ENCODE peak calls at places on chromosomes 12 and 14, in nine cellular contexts. One of them, this sample, is unnamed.

GRCh38 chr14:26984318-26985177 is 386.7 kb upstream of the NOVA1 start:
- DNase-seq in GM23338: peak; percentile 87
- DNase-seq in K562: peak; percentile 10
- DNase-seq in neural progenitor cell: peak; percentile 86
- DNase-seq in fibroblast of pulmonary artery: peak; percentile 91
- DNase-seq in lower leg skin: peak; percentile 49
- DNase-seq in GM12865: peak; percentile 33
- DNase-seq in fibroblast of the aortic adventitia: peak; percentile 83
- DNase-seq in A549: peak; percentile 77
- DNase-seq in this sample: peak; percentile 82

GRCh38 chr12:56434828-56435227 is 14.4 kb downstream of the TIMELESS start:
- DNase-seq in GM23338: no peak
- DNase-seq in K562: no peak
- DNase-seq in neural progenitor cell: no peak
- DNase-seq in fibroblast of pulmonary artery: no peak
- DNase-seq in lower leg skin: no peak
- DNase-seq in GM12865: no peak
- DNase-seq in fibroblast of the aortic adventitia: no peak
- DNase-seq in A549: no peak
- DNase-seq in this sample: no peak

GRCh38 chr12:79522657-79523386 is 167.9 kb downstream of the PAWR start:
- DNase-seq in GM23338: peak; percentile 60
- DNase-seq in K562: no peak
- DNase-seq in neural progenitor cell: no peak
- DNase-seq in fibroblast of pulmonary artery: no peak
- DNase-seq in lower leg skin: no peak
- DNase-seq in GM12865: no peak
- DNase-seq in fibroblast of the aortic adventitia: no peak
- DNase-seq in A549: no peak
- DNase-seq in this sample: no peak

GRCh38 chr14:91229743-91230200 is 14.7 kb downstream of the GPR68 start:
- DNase-seq in GM23338: no peak
- DNase-seq in K562: no peak
- DNase-seq in neural progenitor cell: no peak
- DNase-seq in fibroblast of pulmonary artery: peak; percentile 14
- DNase-seq in lower leg skin: no peak
- DNase-seq in GM12865: peak; percentile 94
- DNase-seq in fibroblast of the aortic adventitia: no peak
- DNase-seq in A549: no peak
- DNase-seq in this sample: no peak

GRCh38 chr14:57865450-57866198 is at the start of gene SLC35F4:
- DNase-seq in GM23338: peak; percentile 96
- DNase-seq in K562: peak; percentile 17
- DNase-seq in neural progenitor cell: peak; percentile 92
- DNase-seq in fibroblast of pulmonary artery: peak; percentile 23
- DNase-seq in lower leg skin: no peak
- DNase-seq in GM12865: no peak
- DNase-seq in fibroblast of the aortic adventitia: peak; percentile 11
- DNase-seq in A549: no peak
- DNase-seq in this sample: no peak

GRCh38 chr12:109203480-109203879 is 87.1 kb downstream of the ACACB start:
- DNase-seq in GM23338: peak; percentile 9
- DNase-seq in K562: no peak
- DNase-seq in neural progenitor cell: no peak
- DNase-seq in fibroblast of pulmonary artery: no peak
- DNase-seq in lower leg skin: no peak
- DNase-seq in GM12865: no peak
- DNase-seq in fibroblast of the aortic adventitia: no peak
- DNase-seq in A549: no peak
- DNase-seq in this sample: no peak

GRCh38 chr14:105118646-105119409 is 49.7 kb downstream of the JAG2 start:
- DNase-seq in GM23338: no peak
- DNase-seq in K562: no peak
- DNase-seq in neural progenitor cell: no peak
- DNase-seq in fibroblast of pulmonary artery: no peak
- DNase-seq in lower leg skin: peak; percentile 66
- DNase-seq in GM12865: no peak
- DNase-seq in fibroblast of the aortic adventitia: no peak
- DNase-seq in A549: no peak
- DNase-seq in this sample: no peak

GRCh38 chr12:130266751-130267150 is 70.9 kb upstream of the PIWIL1 start:
- DNase-seq in GM23338: peak; percentile 75
- DNase-seq in K562: no peak
- DNase-seq in neural progenitor cell: peak; percentile 73
- DNase-seq in fibroblast of pulmonary artery: no peak
- DNase-seq in lower leg skin: peak; percentile 34
- DNase-seq in GM12865: no peak
- DNase-seq in fibroblast of the aortic adventitia: no peak
- DNase-seq in A549: peak; percentile 14
- DNase-seq in this sample: no peak

GRCh38 chr12:65282840-65283239 is 4.4 kb downstream of the MSRB3 start:
- DNase-seq in GM23338: no peak
- DNase-seq in K562: no peak
- DNase-seq in neural progenitor cell: no peak
- DNase-seq in fibroblast of pulmonary artery: no peak
- DNase-seq in lower leg skin: no peak
- DNase-seq in GM12865: no peak
- DNase-seq in fibroblast of the aortic adventitia: no peak
- DNase-seq in A549: no peak
- DNase-seq in this sample: peak; percentile 40

GRCh38 chr12:70920251-70920851 is at the start of gene PTPRR:
- DNase-seq in GM23338: peak; percentile 81
- DNase-seq in K562: no peak
- DNase-seq in neural progenitor cell: peak; percentile 80
- DNase-seq in fibroblast of pulmonary artery: no peak
- DNase-seq in lower leg skin: no peak
- DNase-seq in GM12865: no peak
- DNase-seq in fibroblast of the aortic adventitia: peak; percentile 1
- DNase-seq in A549: no peak
- DNase-seq in this sample: no peak

GRCh38 chr12:70919161-70919560 is 1.4 kb downstream of the PTPRR start:
- DNase-seq in GM23338: no peak
- DNase-seq in K562: no peak
- DNase-seq in neural progenitor cell: no peak
- DNase-seq in fibroblast of pulmonary artery: no peak
- DNase-seq in lower leg skin: no peak
- DNase-seq in GM12865: no peak
- DNase-seq in fibroblast of the aortic adventitia: no peak
- DNase-seq in A549: no peak
- DNase-seq in this sample: no peak

GRCh38 chr12:70920891-70921290 is 353 bp upstream of the PTPRR start:
- DNase-seq in GM23338: peak; percentile 30
- DNase-seq in K562: no peak
- DNase-seq in neural progenitor cell: peak; percentile 14
- DNase-seq in fibroblast of pulmonary artery: no peak
- DNase-seq in lower leg skin: no peak
- DNase-seq in GM12865: no peak
- DNase-seq in fibroblast of the aortic adventitia: no peak
- DNase-seq in A549: no peak
- DNase-seq in this sample: no peak

GRCh38 chr12:70919597-70920035 is 922 bp downstream of the PTPRR start:
- DNase-seq in GM23338: peak; percentile 84
- DNase-seq in K562: no peak
- DNase-seq in neural progenitor cell: peak; percentile 76
- DNase-seq in fibroblast of pulmonary artery: peak; percentile 34
- DNase-seq in lower leg skin: no peak
- DNase-seq in GM12865: no peak
- DNase-seq in fibroblast of the aortic adventitia: peak; percentile 36
- DNase-seq in A549: no peak
- DNase-seq in this sample: peak; percentile 28

DNA sequence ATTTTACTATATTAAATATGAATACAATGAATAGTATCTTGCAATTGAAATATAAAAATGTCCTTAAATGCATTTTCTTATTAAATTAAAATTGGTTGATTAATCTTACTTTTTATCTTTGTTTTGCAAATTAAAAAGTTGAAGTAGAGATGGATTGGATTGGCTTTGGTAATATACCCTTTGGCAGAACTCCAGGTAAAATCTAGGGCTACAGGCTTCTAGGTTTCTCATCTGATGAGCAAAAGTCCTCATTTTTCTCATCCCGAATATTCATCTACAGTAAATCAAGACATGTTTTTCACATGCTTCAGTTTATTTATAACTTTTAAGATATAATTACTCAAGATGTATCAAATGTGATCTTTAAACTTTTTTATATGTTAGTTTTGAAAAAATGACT is 2.2 kb downstream of the PTPRR start:
- DNase-seq in GM23338: no peak
- DNase-seq in K562: no peak
- DNase-seq in neural progenitor cell: no peak
- DNase-seq in fibroblast of pulmonary artery: no peak
- DNase-seq in lower leg skin: no peak
- DNase-seq in GM12865: no peak
- DNase-seq in fibroblast of the aortic adventitia: no peak
- DNase-seq in A549: no peak
- DNase-seq in this sample: no peak
- H3K4me3 ChIP-seq in GM23338: no peak overlapping the region
- H3K4me3 ChIP-seq in K562: no peak overlapping the region
- H3K4me3 ChIP-seq in neural progenitor cell: no peak overlapping the region
- H3K4me3 ChIP-seq in fibroblast of pulmonary artery: no peak overlapping the region
- H3K4me3 ChIP-seq in lower leg skin: no peak overlapping the region
- H3K4me3 ChIP-seq in GM12865: no peak overlapping the region
- H3K4me3 ChIP-seq in fibroblast of the aortic adventitia: no peak overlapping the region
- H3K4me3 ChIP-seq in A549: no peak overlapping the region
- H3K4me3 ChIP-seq in this sample: no peak overlapping the region

GRCh38 chr12:4579305-4580097 is 17.5 kb downstream of the DYRK4 start:
- DNase-seq in GM23338: peak; percentile 63
- DNase-seq in K562: no peak
- DNase-seq in neural progenitor cell: peak; percentile 67
- DNase-seq in fibroblast of pulmonary artery: peak; percentile 23
- DNase-seq in lower leg skin: no peak
- DNase-seq in GM12865: peak; percentile 48
- DNase-seq in fibroblast of the aortic adventitia: peak; percentile 23
- DNase-seq in A549: peak; percentile 35
- DNase-seq in this sample: peak; percentile 49
- TF ChIP-seq CTCF in GM23338: peak; percentile 87
- TF ChIP-seq CTCF in K562: peak; percentile 62
- TF ChIP-seq CTCF in neural progenitor cell: peak; percentile 47
- TF ChIP-seq CTCF in fibroblast of pulmonary artery: peak; percentile 5
- TF ChIP-seq CTCF in lower leg skin: no peak
- TF ChIP-seq CTCF in GM12865: peak; percentile 34
- TF ChIP-seq CTCF in fibroblast of the aortic adventitia: peak; percentile 13
- TF ChIP-seq CTCF in A549: peak; percentile 30
- TF ChIP-seq CTCF in this sample: no peak

DNA sequence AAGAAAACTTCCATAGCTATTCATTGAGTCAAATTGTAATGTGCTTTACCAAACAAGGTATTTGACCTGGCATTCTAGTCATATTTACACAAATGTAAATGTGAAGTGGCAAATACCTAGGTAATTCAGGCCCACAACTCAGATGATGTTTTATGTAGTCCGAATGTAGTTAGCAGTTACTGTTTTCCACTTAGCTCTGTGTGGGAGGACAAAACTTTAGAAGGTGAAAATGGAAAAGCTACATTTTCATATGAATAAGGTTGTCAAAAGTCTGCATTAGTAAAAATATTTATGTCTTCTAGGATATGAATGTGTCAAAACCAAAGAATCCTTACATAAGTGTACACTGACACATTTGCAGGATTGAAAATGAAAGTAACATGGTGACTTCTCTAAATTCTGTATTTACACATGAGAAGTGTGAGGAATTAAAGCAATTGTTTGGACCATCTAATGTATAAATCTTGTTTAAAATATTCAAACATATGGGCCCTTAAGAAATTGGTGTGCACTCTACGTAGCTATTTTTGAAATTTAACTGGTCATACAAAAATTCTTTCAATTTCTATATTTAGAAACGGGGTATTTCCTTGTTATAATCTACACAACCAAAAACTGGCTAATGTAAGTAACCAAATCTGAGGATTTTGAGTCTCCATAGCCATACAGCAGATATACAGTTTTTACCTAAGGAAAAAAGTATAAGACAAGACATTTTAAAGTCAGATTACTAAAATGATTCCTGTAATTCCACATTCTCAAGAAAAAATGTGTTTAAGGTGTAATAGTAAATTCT is 5.4 kb downstream of the CDKN1B start:
- DNase-seq in GM23338: no peak
- DNase-seq in K562: no peak
- DNase-seq in neural progenitor cell: no peak
- DNase-seq in fibroblast of pulmonary artery: no peak
- DNase-seq in lower leg skin: no peak
- DNase-seq in GM12865: peak; percentile 52
- DNase-seq in fibroblast of the aortic adventitia: peak; percentile 69
- DNase-seq in A549: peak; percentile 58
- DNase-seq in this sample: no peak
- H3K4me3 ChIP-seq in GM23338: peak overlapping the region; percentile 61
- H3K4me3 ChIP-seq in K562: peak overlapping the region; percentile 57
- H3K4me3 ChIP-seq in neural progenitor cell: peak overlapping the region; percentile 84
- H3K4me3 ChIP-seq in fibroblast of pulmonary artery: peak overlapping the region; percentile 72
- H3K4me3 ChIP-seq in lower leg skin: no peak overlapping the region
- H3K4me3 ChIP-seq in GM12865: peak overlapping the region; percentile 55
- H3K4me3 ChIP-seq in fibroblast of the aortic adventitia: peak overlapping the region; percentile 87
- H3K4me3 ChIP-seq in A549: peak overlapping the region; percentile 87
- H3K4me3 ChIP-seq in this sample: peak overlapping the region; percentile 100

GRCh38 chr12:117889098-117889497 is 79.7 kb downstream of the KSR2 start:
- DNase-seq in GM23338: no peak
- DNase-seq in K562: no peak
- DNase-seq in neural progenitor cell: no peak
- DNase-seq in fibroblast of pulmonary artery: no peak
- DNase-seq in lower leg skin: no peak
- DNase-seq in GM12865: peak; percentile 55
- DNase-seq in fibroblast of the aortic adventitia: no peak
- DNase-seq in A549: no peak
- DNase-seq in this sample: no peak

GRCh38 chr12:117892441-117892840 is 76.3 kb downstream of the KSR2 start:
- DNase-seq in GM23338: no peak
- DNase-seq in K562: no peak
- DNase-seq in neural progenitor cell: no peak
- DNase-seq in fibroblast of pulmonary artery: no peak
- DNase-seq in lower leg skin: no peak
- DNase-seq in GM12865: no peak
- DNase-seq in fibroblast of the aortic adventitia: no peak
- DNase-seq in A549: no peak
- DNase-seq in this sample: no peak

GRCh38 chr12:117890644-117891043 is 78.1 kb downstream of the KSR2 start:
- DNase-seq in GM23338: no peak
- DNase-seq in K562: no peak
- DNase-seq in neural progenitor cell: no peak
- DNase-seq in fibroblast of pulmonary artery: no peak
- DNase-seq in lower leg skin: no peak
- DNase-seq in GM12865: no peak
- DNase-seq in fibroblast of the aortic adventitia: peak; percentile 32
- DNase-seq in A549: no peak
- DNase-seq in this sample: no peak

GRCh38 chr12:117885211-117885610 is 83.6 kb downstream of the KSR2 start:
- DNase-seq in GM23338: no peak
- DNase-seq in K562: no peak
- DNase-seq in neural progenitor cell: no peak
- DNase-seq in fibroblast of pulmonary artery: no peak
- DNase-seq in lower leg skin: no peak
- DNase-seq in GM12865: no peak
- DNase-seq in fibroblast of the aortic adventitia: no peak
- DNase-seq in A549: no peak
- DNase-seq in this sample: no peak

DNA sequence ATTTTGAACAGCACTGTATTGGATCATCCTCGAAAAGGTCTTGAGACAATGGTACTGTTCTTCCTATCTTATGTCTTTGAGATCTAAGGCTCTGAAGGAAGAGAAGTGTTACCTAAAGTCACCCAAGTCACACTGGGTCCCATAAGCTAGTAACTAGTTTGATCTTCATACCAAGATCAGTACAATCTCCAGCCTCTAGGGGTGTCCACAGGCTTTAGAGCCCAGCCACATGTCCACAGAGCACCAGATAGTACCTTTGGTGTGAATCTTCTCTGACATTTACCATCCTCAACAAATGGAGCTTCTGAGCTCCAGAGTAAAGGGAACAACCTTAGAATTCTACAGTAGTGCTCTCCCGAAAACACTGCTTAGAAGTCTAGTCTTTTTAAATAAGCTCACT is 78.7 kb downstream of the KSR2 start:
- DNase-seq in GM23338: peak; percentile 49
- DNase-seq in K562: peak; percentile 22
- DNase-seq in neural progenitor cell: no peak
- DNase-seq in fibroblast of pulmonary artery: no peak
- DNase-seq in lower leg skin: no peak
- DNase-seq in GM12865: peak; percentile 21
- DNase-seq in fibroblast of the aortic adventitia: no peak
- DNase-seq in A549: peak; percentile 34
- DNase-seq in this sample: no peak
- TF ChIP-seq CTCF in GM23338: peak; percentile 18
- TF ChIP-seq CTCF in K562: peak; percentile 32
- TF ChIP-seq CTCF in neural progenitor cell: peak; percentile 19
- TF ChIP-seq CTCF in fibroblast of pulmonary artery: no peak
- TF ChIP-seq CTCF in lower leg skin: no peak
- TF ChIP-seq CTCF in GM12865: peak; percentile 13
- TF ChIP-seq CTCF in fibroblast of the aortic adventitia: no peak
- TF ChIP-seq CTCF in A549: no peak
- TF ChIP-seq CTCF in this sample: peak; percentile 4